ENCODE peak calls at places on chromosomes 1 and 21, in ten cellular contexts. Q is GM12878, H is HL-60, E is K562, P is GM23338, B is stomach, S is suprapubic skin, G is H1, Z is endothelial cell of umbilical vein, U is transverse colon. X is an unnamed sample. For H3K27me3, the result is how much of the 10 kb centered on the place peaks cover.

GRCh38 chr1:37995773-37996379 is 6.1 kb upstream of the SF3A3 start:
- DNase-seq in Q (no peak), H (no peak), E (no peak), P (peak), B (peak), S (peak), G (peak), Z (no peak), U (peak), X (no peak)

GRCh38 chr1:214439352-214440119 is 111.9 kb downstream of the PTPN14 start:
- DNase-seq in Q (peak), H (peak), E (no peak), P (peak), B (peak), S (no peak), G (no peak), Z (peak), U (peak), X (no peak)

GRCh38 chr1:233884461-233885151 is 19.9 kb upstream of the SLC35F3 start:
- DNase-seq in Q (no peak), H (no peak), E (no peak), P (no peak), B (no peak), S (no peak), G (no peak), Z (no peak), U (no peak), X (no peak)

GRCh38 chr1:219442575-219442974 is 170.3 kb downstream of the ZC3H11B start:
- DNase-seq in Q (no peak), H (no peak), E (no peak), P (no peak), B (no peak), S (no peak), G (no peak), Z (peak), U (no peak), X (no peak)

GRCh38 chr1:198265073-198265661 is 108.4 kb downstream of the NEK7 start:
- DNase-seq in Q (no peak), H (no peak), E (peak), P (peak), B (peak), S (no peak), G (no peak), Z (peak), U (no peak), X (no peak)

GRCh38 chr1:35369922-35370671 is 101.6 kb downstream of the ZMYM4 start:
- DNase-seq in Q (no peak), H (no peak), E (peak), P (peak), B (peak), S (no peak), G (no peak), Z (peak), U (peak), X (no peak)

GRCh38 chr1:2322593-2323295 is 68.6 kb downstream of the MORN1 start:
- DNase-seq in Q (no peak), H (no peak), E (no peak), P (no peak), B (no peak), S (no peak), G (no peak), Z (no peak), U (no peak), X (no peak)

GRCh38 chr1:6124746-6125365 is 55.3 kb downstream of the CHD5 start:
- DNase-seq in Q (no peak), H (no peak), E (no peak), P (no peak), B (no peak), S (no peak), G (no peak), Z (no peak), U (no peak), X (no peak)

GRCh38 chr1:207808322-207808705 is 56.5 kb downstream of the CD46 start:
- DNase-seq in Q (no peak), H (no peak), E (no peak), P (no peak), B (no peak), S (no peak), G (no peak), Z (no peak), U (no peak), X (no peak)

GRCh38 chr1:28249013-28249870 is 10.1 kb upstream of the SESN2 start:
- DNase-seq in Q (no peak), H (peak), E (peak), P (peak), B (peak), S (no peak), G (no peak), Z (no peak), U (peak), X (no peak)

GRCh38 chr1:24932284-24932683 is 2.2 kb upstream of the RUNX3 start:
- DNase-seq in Q (no peak), H (no peak), E (peak), P (peak), B (peak), S (no peak), G (no peak), Z (no peak), U (peak), X (no peak)

GRCh38 chr1:177732178-177732577 is 237.7 kb downstream of the SEC16B start:
- DNase-seq in Q (no peak), H (no peak), E (no peak), P (no peak), B (no peak), S (no peak), G (no peak), Z (no peak), U (no peak), X (no peak)

GRCh38 chr1:230263573-230264195 is 162.4 kb downstream of the PGBD5 start:
- DNase-seq in Q (no peak), H (no peak), E (no peak), P (no peak), B (no peak), S (no peak), G (no peak), Z (no peak), U (no peak), X (no peak)

GRCh38 chr21:42840411-42841155 is 38.8 kb downstream of the WDR4 start:
- DNase-seq in Q (no peak), H (no peak), E (no peak), P (no peak), B (no peak), S (peak), G (no peak), Z (no peak), U (no peak), X (peak)

GRCh38 chr21:46079357-46080170 is 18.3 kb upstream of the COL6A2 start:
- DNase-seq in Q (no peak), H (no peak), E (no peak), P (no peak), B (peak), S (peak), G (no peak), Z (no peak), U (no peak), X (peak)

GRCh38 chr1:228278432-228278941 is 70.6 kb downstream of the OBSCN start:
- DNase-seq in Q (no peak), H (no peak), E (no peak), P (no peak), B (no peak), S (no peak), G (no peak), Z (no peak), U (no peak), X (no peak)
- TF ChIP-seq CTCF in Q (no peak), H (no peak), E (no peak), P (no peak), B (no peak), S (no peak), G (no peak), Z (no peak), U (no peak), X (no peak)

GRCh38 chr1:224632921-224633321 is 16.8 kb downstream of the CNIH3 start:
- DNase-seq in Q (no peak), H (no peak), E (no peak), P (peak), B (no peak), S (no peak), G (no peak), Z (no peak), U (no peak), X (no peak)
- TF ChIP-seq POLR2AphosphoS5 in Q (no peak), H (no peak), E (no peak), P (no peak), B (no peak), S (no peak), G (no peak), Z (no peak), U (no peak), X (no peak)

GRCh38 chr1:181317261-181317924 is 165.9 kb upstream of the CACNA1E start:
- DNase-seq in Q (no peak), H (no peak), E (no peak), P (no peak), B (no peak), S (no peak), G (no peak), Z (no peak), U (no peak), X (no peak)
- H3K27me3 ChIP-seq in Q (under half), H (half or more), E (under half), P (half or more), B (half or more), S (half or more), G (half or more), Z (under half), U (half or more), X (under half)

GRCh38 chr1:17577907-17578297 is 38.4 kb downstream of the ARHGEF10L start:
- DNase-seq in Q (no peak), H (no peak), E (no peak), P (no peak), B (no peak), S (no peak), G (no peak), Z (no peak), U (no peak), X (no peak)

GRCh38 chr1:17575786-17576584 is 36.5 kb downstream of the ARHGEF10L start:
- DNase-seq in Q (no peak), H (no peak), E (no peak), P (no peak), B (no peak), S (no peak), G (no peak), Z (no peak), U (peak), X (no peak)

GRCh38 chr1:17572264-17572985 is 32.9 kb downstream of the ARHGEF10L start:
- DNase-seq in Q (no peak), H (no peak), E (peak), P (peak), B (no peak), S (no peak), G (no peak), Z (no peak), U (peak), X (no peak)

GRCh38 chr1:17573518-17574041 is 34.1 kb downstream of the ARHGEF10L start:
- DNase-seq in Q (no peak), H (no peak), E (no peak), P (no peak), B (no peak), S (no peak), G (no peak), Z (no peak), U (no peak), X (no peak)

DNA sequence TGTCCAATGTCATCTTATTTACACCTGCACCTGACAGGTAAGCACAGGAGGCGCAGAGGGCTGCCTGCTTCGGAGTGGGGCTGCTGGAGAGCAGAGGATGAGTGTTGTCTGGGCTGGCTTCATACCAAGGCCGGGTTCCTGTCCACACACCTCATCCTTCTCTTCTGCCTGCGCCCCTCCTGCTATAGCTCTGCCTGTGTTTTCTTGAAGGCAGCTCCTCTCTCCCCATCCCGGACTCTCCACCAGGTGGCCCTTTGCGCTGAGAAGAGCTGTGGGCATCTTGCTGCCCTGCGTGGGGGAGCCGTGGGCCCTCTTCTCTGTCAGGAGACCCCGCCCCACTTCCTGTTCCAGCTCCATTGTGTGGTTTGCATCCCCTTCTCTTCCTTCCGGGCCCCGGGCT is 35.0 kb downstream of the ARHGEF10L start:
- DNase-seq in Q (no peak), H (no peak), E (no peak), P (peak), B (no peak), S (no peak), G (no peak), Z (no peak), U (no peak), X (no peak)
- TF ChIP-seq CTCF in Q (no peak), H (no peak), E (peak), P (peak), B (no peak), S (no peak), G (no peak), Z (no peak), U (no peak), X (no peak)